ENCODE peak calls at places on chromosomes 1 and 21, in nine cellular contexts. K, A, M, X, S, E, O, W and V are unnamed samples.

GRCh38 chr1:40036574-40036973 is 4.0 kb upstream of the CAP1 start:
- DNase-seq in K (no peak), A (peak), M (peak), X (peak), S (no peak), E (peak), O (peak), W (peak), V (peak)

GRCh38 chr1:50705699-50706098 is 254.4 kb downstream of the FAF1 start:
- DNase-seq in K (no peak), A (no peak), M (no peak), X (peak), S (no peak), E (no peak), O (no peak), W (no peak), V (no peak)

GRCh38 chr1:25795955-25796806 is 3.8 kb upstream of the SELENON start:
- DNase-seq in K (no peak), A (no peak), M (no peak), X (no peak), S (no peak), E (no peak), O (peak), W (peak), V (no peak)

GRCh38 chr1:215273838-215274516 is 191.4 kb downstream of the KCNK2 start:
- DNase-seq in K (peak), A (peak), M (peak), X (peak), S (no peak), E (no peak), O (no peak), W (no peak), V (peak)

GRCh38 chr1:230274254-230274653 is 151.9 kb downstream of the PGBD5 start:
- DNase-seq in K (no peak), A (no peak), M (no peak), X (no peak), S (no peak), E (peak), O (no peak), W (no peak), V (no peak)

GRCh38 chr1:59565611-59566410 is 248.9 kb upstream of the HOOK1 start:
- DNase-seq in K (no peak), A (peak), M (peak), X (peak), S (no peak), E (no peak), O (no peak), W (no peak), V (peak)

GRCh38 chr1:183212870-183213269 is 26.8 kb downstream of the LAMC2 start:
- DNase-seq in K (no peak), A (no peak), M (no peak), X (no peak), S (no peak), E (no peak), O (no peak), W (no peak), V (no peak)

GRCh38 chr1:27862671-27863551 is 9.4 kb upstream of the THEMIS2 start:
- DNase-seq in K (no peak), A (peak), M (peak), X (peak), S (peak), E (peak), O (peak), W (peak), V (peak)

GRCh38 chr1:173245892-173246291 is 38.8 kb upstream of the TNFSF4 start:
- DNase-seq in K (no peak), A (no peak), M (no peak), X (no peak), S (no peak), E (no peak), O (no peak), W (no peak), V (no peak)

GRCh38 chr1:25698252-25698651 is 81.7 kb downstream of the MAN1C1 start:
- DNase-seq in K (no peak), A (no peak), M (no peak), X (peak), S (no peak), E (no peak), O (no peak), W (no peak), V (no peak)

GRCh38 chr1:106727171-106727570 is 329.3 kb upstream of the PRMT6 start:
- DNase-seq in K (no peak), A (no peak), M (no peak), X (no peak), S (peak), E (no peak), O (no peak), W (no peak), V (no peak)

GRCh38 chr1:92909321-92909720 is 51.9 kb downstream of the DIPK1A start:
- DNase-seq in K (peak), A (peak), M (peak), X (peak), S (no peak), E (no peak), O (no peak), W (no peak), V (peak)

GRCh38 chr1:8077120-8077573 is 51.0 kb upstream of the ERRFI1 start:
- DNase-seq in K (peak), A (peak), M (peak), X (peak), S (no peak), E (peak), O (peak), W (peak), V (peak)

GRCh38 chr21:42347601-42348327 is 3.0 kb downstream of the TFF2 start:
- DNase-seq in K (no peak), A (no peak), M (no peak), X (no peak), S (no peak), E (no peak), O (no peak), W (no peak), V (no peak)

GRCh38 chr1:29282924-29283803 is 46.8 kb downstream of the PTPRU start:
- DNase-seq in K (peak), A (peak), M (peak), X (peak), S (peak), E (peak), O (peak), W (no peak), V (peak)

GRCh38 chr1:151062738-151063371 is 2.7 kb downstream of the MLLT11 start:
- DNase-seq in K (no peak), A (peak), M (peak), X (peak), S (no peak), E (peak), O (no peak), W (no peak), V (peak)

GRCh38 chr1:78540056-78540455 is 49.3 kb downstream of the PTGFR start:
- DNase-seq in K (no peak), A (no peak), M (peak), X (peak), S (no peak), E (no peak), O (no peak), W (no peak), V (peak)

GRCh38 chr1:78541479-78541878 is 50.7 kb downstream of the PTGFR start:
- DNase-seq in K (no peak), A (no peak), M (no peak), X (no peak), S (no peak), E (no peak), O (no peak), W (no peak), V (no peak)

GRCh38 chr1:78535286-78535685 is 44.5 kb downstream of the PTGFR start:
- DNase-seq in K (no peak), A (no peak), M (no peak), X (no peak), S (no peak), E (no peak), O (no peak), W (no peak), V (no peak)

GRCh38 chr1:78533536-78533935 is 42.8 kb downstream of the PTGFR start:
- DNase-seq in K (no peak), A (no peak), M (no peak), X (no peak), S (no peak), E (no peak), O (no peak), W (no peak), V (no peak)

DNA sequence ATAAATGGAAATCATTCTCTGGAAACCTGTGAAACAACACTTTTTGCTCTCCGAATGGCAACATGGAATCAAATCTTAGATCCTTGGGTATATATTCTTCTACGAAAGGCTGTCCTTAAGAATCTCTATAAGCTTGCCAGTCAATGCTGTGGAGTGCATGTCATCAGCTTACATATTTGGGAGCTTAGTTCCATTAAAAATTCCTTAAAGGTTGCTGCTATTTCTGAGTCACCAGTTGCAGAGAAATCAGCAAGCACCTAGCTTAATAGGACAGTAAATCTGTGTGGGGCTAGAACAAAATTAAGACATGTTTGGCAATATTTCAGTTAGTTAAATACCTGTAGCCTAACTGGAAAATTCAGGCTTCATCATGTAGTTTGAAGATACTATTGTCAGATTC is 45.7 kb downstream of the PTGFR start:
- DNase-seq in K (no peak), A (no peak), M (peak), X (peak), S (no peak), E (no peak), O (no peak), W (no peak), V (peak)
- H3K4me3 ChIP-seq in K (no peak), A (no peak), M (no peak), X (no peak), S (no peak), E (no peak), O (no peak), W (no peak), V (no peak)

DNA sequence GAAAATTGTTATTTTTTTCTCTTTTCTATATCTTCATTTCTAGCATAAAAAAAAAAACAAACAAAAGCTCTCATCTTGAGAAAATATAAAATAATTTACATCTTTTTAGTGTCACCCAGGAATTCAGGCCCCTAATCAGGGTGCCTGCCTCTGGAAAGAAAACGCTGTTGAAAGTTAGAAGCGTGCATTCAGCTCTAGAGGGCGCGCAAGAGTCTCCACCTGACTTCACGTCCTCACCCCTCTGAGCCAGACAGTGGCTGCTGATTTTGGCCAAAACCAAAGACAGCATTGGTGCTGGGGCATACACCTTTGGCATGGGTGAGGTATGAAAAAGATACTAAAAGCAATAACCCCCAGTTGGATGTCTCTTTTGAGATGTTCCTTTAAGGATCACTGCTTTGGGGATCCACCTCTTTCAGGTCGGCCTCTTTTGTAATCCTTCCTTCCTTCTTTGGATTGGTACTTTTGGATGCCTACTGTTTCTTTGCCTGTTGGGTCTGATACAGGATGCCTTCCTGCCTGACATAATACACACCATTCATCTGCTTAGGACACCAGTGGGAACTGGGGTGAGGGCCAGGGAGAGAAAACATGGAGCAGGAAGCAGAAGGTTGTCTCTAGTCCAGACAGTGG is 77.6 kb upstream of the CHRM3 start:
- DNase-seq in K (no peak), A (no peak), M (no peak), X (peak), S (peak), E (no peak), O (no peak), W (no peak), V (peak)
- TF ChIP-seq CTCF in K (no peak), A (no peak), M (no peak), X (peak), S (peak), E (no peak), O (no peak), W (no peak), V (peak)

DNA sequence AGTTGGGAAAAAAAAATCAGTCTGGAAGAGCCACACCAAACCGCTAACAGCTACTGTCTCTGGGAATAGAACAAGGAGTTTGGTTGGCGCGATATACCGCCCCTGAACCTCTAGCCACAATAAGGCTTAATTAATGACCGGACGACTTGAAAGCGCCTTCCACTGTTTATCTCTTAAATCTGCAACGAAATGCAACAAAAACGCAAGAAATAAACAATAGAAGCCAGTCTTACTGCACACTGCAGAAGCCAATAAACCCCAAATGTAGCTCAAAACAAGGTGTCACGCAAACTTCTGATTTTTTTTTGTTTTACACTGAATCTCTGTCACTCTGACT is 10.9 kb downstream of the BTBD19 start:
- DNase-seq in K (no peak), A (no peak), M (no peak), X (no peak), S (no peak), E (peak), O (no peak), W (no peak), V (no peak)
- H3K4me3 ChIP-seq in K (peak), A (no peak), M (peak), X (peak), S (peak), E (peak), O (peak), W (peak), V (peak)

DNA sequence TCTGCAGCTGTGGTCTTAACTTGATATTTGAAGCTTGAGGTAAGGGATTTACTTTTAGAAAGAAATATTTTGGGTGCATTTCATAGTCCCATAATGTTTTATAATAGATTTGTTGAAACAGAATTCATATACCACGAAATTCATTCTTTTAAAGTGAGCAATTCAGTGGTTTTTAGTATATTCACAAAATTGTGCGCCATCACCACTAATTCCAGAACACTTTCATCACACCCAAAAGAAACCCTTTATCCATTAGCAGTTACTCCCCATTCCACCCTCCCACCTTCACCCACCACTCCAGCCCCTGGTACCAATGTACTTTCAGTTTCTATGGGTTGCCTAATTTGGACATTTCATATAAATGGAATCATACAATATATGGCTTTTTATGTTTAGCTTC is 38.9 kb upstream of the DMRTB1 start:
- DNase-seq in K (no peak), A (no peak), M (peak), X (no peak), S (no peak), E (no peak), O (no peak), W (no peak), V (no peak)
- TF ChIP-seq CTCF in K (no peak), A (no peak), M (no peak), X (no peak), S (no peak), E (no peak), O (no peak), W (no peak), V (no peak)

DNA sequence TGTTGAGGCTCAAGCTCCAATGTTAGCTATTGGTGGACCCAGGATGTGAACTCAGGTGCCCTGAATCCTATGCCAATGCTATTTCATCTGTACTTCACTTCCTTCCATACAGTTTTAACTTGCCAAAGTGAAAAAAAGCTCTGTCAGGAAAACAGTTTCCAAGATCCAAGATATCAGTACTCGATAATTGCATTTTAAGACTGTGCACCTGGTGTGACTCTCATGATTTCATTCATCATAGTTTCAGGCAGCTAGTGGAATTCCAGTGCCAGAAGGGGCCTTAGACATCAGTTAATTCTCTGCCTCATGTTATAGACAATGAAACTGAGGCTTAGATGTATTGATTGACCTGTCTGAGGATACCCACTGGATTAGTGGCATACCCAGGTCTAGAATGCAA is 26.5 kb upstream of the LEPR start:
- DNase-seq in K (no peak), A (no peak), M (no peak), X (no peak), S (no peak), E (no peak), O (no peak), W (no peak), V (no peak)
- H3K4me3 ChIP-seq in K (no peak), A (no peak), M (no peak), X (no peak), S (no peak), E (no peak), O (no peak), W (no peak), V (no peak)

GRCh38 chr1:43930168-43930948 is 3.2 kb upstream of the ARTN start:
- DNase-seq in K (peak), A (no peak), M (no peak), X (no peak), S (peak), E (no peak), O (no peak), W (no peak), V (no peak)
- TF ChIP-seq CTCF in K (no peak), A (no peak), M (peak), X (peak), S (peak), E (no peak), O (peak), W (peak), V (peak)

GRCh38 chr21:34836103-34836932 is 167.5 kb downstream of the CLIC6 start:
- DNase-seq in K (peak), A (peak), M (peak), X (peak), S (no peak), E (peak), O (peak), W (peak), V (peak)

GRCh38 chr21:34834307-34834706 is 165.5 kb downstream of the CLIC6 start:
- DNase-seq in K (no peak), A (no peak), M (no peak), X (no peak), S (no peak), E (no peak), O (no peak), W (no peak), V (no peak)

GRCh38 chr21:34834852-34835501 is 166.2 kb downstream of the CLIC6 start:
- DNase-seq in K (no peak), A (no peak), M (no peak), X (no peak), S (no peak), E (no peak), O (no peak), W (no peak), V (no peak)

GRCh38 chr21:34836933-34837505 is 168.2 kb downstream of the CLIC6 start:
- DNase-seq in K (no peak), A (no peak), M (no peak), X (peak), S (no peak), E (no peak), O (no peak), W (no peak), V (no peak)

GRCh38 chr21:34835526-34835925 is 166.7 kb downstream of the CLIC6 start:
- DNase-seq in K (no peak), A (peak), M (peak), X (peak), S (no peak), E (peak), O (peak), W (peak), V (peak)
- H3K4me3 ChIP-seq in K (peak), A (no peak), M (no peak), X (no peak), S (no peak), E (no peak), O (no peak), W (peak), V (no peak)

DNA sequence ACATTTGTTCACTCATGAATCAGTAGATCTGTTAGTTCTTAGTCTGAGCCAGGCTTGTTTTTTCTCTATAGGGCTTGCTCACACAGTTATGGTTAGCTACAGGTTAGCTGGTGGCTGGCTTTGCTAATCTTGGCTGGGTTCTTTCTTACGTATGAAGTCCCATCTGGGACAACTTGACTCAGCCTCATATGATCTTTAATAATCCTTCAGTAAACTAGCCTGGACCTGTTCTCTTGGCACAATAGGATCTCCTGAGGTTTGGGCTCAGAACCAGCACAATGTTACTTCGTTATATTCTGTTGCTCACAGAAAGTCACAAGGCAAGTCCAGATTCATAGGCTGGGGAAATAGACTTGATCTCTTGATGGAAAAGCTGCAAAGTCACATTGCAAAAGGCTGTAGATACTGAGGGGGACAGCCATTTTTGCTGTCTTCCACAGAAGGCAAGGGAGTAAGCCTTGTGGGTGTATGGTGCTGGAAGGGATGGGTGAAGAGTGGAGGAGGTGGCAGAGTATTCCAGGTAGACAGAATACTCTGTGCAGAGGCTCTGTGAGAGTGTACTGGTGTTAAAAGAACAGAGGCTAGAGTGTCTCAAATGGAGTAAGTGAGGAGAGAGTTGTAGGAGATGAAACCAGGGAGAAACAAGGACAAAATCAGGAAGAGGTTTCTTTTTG is 24.4 kb downstream of the EFCAB7 start:
- DNase-seq in K (no peak), A (peak), M (peak), X (peak), S (no peak), E (no peak), O (no peak), W (peak), V (no peak)
- TF ChIP-seq CTCF in K (no peak), A (no peak), M (no peak), X (no peak), S (no peak), E (no peak), O (no peak), W (no peak), V (no peak)

GRCh38 chr21:31195334-31196015 is 148.6 kb downstream of the TIAM1 start:
- DNase-seq in K (no peak), A (no peak), M (no peak), X (no peak), S (peak), E (no peak), O (no peak), W (no peak), V (no peak)
- H3K4me3 ChIP-seq in K (no peak), A (no peak), M (no peak), X (no peak), S (no peak), E (no peak), O (no peak), W (no peak), V (no peak)